ENCODE peak calls at places on chromosomes 5 and 9, in five cellular contexts. N is substantia nigra, U is NCI-H1694, F is mammary epithelial cell, I is HCT116. E is an unnamed sample.

GRCh38 chr5:74063821-74064598 is 438.0 kb downstream of the ARHGEF28 start:
- DNase-seq in N (no peak), I (no peak), F (peak), U (no peak), E (no peak)

GRCh38 chr5:135400866-135401265 is 1.8 kb upstream of the MACROH2A1 start:
- DNase-seq in F (no peak), N (no peak), I (no peak), U (peak), E (no peak)

GRCh38 chr9:112699230-112699629 is 18.7 kb downstream of the INIP start:
- DNase-seq in I (no peak), U (no peak), F (no peak), N (no peak), E (no peak)

GRCh38 chr5:71891856-71892255 is 172.8 kb downstream of the CARTPT start:
- DNase-seq in N (no peak), F (peak), U (no peak), I (no peak), E (no peak)

GRCh38 chr9:21153688-21154608 is 12.3 kb upstream of the IFNW1 start:
- DNase-seq in U (peak), N (no peak), F (peak), I (peak), E (peak)

GRCh38 chr5:72427488-72428437 is 79.4 kb downstream of the ZNF366 start:
- DNase-seq in N (no peak), I (no peak), F (peak), U (no peak), E (no peak)

GRCh38 chr5:97854871-97855762 is 672.1 kb upstream of the RIOK2 start:
- DNase-seq in U (no peak), I (no peak), N (no peak), F (no peak), E (no peak)

GRCh38 chr9:135046156-135047025 is 41.1 kb upstream of the OLFM1 start:
- DNase-seq in I (no peak), U (no peak), F (no peak), N (no peak), E (no peak)

GRCh38 chr5:96114736-96115466 is 153.2 kb upstream of the ELL2 start:
- DNase-seq in U (no peak), F (peak), N (no peak), I (no peak), E (no peak)

GRCh38 chr9:68507098-68507795 is 33.4 kb downstream of the TMEM252 start:
- DNase-seq in I (peak), N (no peak), U (peak), F (peak), E (no peak)

GRCh38 chr9:99103909-99104458 is 929 bp upstream of the TGFBR1 start:
- DNase-seq in U (no peak), N (no peak), F (no peak), I (no peak), E (no peak)